ENCODE peak calls at places on chromosomes 5 and 9, in seven cellular contexts. D, H, T, I, R, G and W are unnamed samples.

GRCh38 chr5:37197340-37198050 is 51.7 kb downstream of the CPLANE1 start:
- DNase-seq in D (peak), H (no peak), T (no peak), I (no peak), R (peak), G (no peak), W (no peak)

GRCh38 chr9:131112374-131113159 is 12.8 kb upstream of the NUP214 start:
- DNase-seq in D (peak), H (no peak), T (no peak), I (no peak), R (no peak), G (no peak), W (peak)

GRCh38 chr5:169735913-169736312 is 98.8 kb downstream of the DOCK2 start:
- DNase-seq in D (no peak), H (no peak), T (no peak), I (no peak), R (no peak), G (no peak), W (no peak)

GRCh38 chr5:172106511-172107356 is 81.3 kb downstream of the STK10 start:
- DNase-seq in D (peak), H (no peak), T (peak), I (peak), R (peak), G (peak), W (peak)

GRCh38 chr5:135571210-135571609 is 7.6 kb downstream of the CXCL14 start:
- DNase-seq in D (no peak), H (no peak), T (no peak), I (no peak), R (no peak), G (no peak), W (no peak)

GRCh38 chr9:116058421-116058820 is 95.2 kb upstream of the PAPPA start:
- DNase-seq in D (no peak), H (no peak), T (no peak), I (no peak), R (no peak), G (no peak), W (no peak)

GRCh38 chr5:139642213-139642612 is 5.9 kb upstream of the CXXC5 start:
- DNase-seq in D (no peak), H (no peak), T (no peak), I (no peak), R (no peak), G (no peak), W (no peak)

GRCh38 chr9:3960661-3961144 is 339.2 kb downstream of the GLIS3 start:
- DNase-seq in D (peak), H (no peak), T (peak), I (no peak), R (peak), G (no peak), W (peak)

GRCh38 chr9:134629061-134629585 is 12.5 kb upstream of the COL5A1 start:
- DNase-seq in D (no peak), H (no peak), T (no peak), I (no peak), R (no peak), G (no peak), W (no peak)

GRCh38 chr5:170292509-170292908 is 5.1 kb downstream of the LCP2 start:
- DNase-seq in D (no peak), H (no peak), T (no peak), I (no peak), R (no peak), G (no peak), W (no peak)

GRCh38 chr9:135821733-135822382 is 85.5 kb downstream of the CAMSAP1 start:
- DNase-seq in D (no peak), H (no peak), T (no peak), I (no peak), R (no peak), G (no peak), W (no peak)

GRCh38 chr9:76655970-76656369 is 108.3 kb upstream of the PCA3 start:
- DNase-seq in D (no peak), H (no peak), T (no peak), I (no peak), R (no peak), G (no peak), W (no peak)

GRCh38 chr9:5838884-5839571 is 6.1 kb upstream of the ERMP1 start:
- DNase-seq in D (peak), H (no peak), T (peak), I (no peak), R (peak), G (peak), W (peak)

GRCh38 chr9:124665391-124666058 is 105.6 kb downstream of the NR6A1 start:
- DNase-seq in D (peak), H (no peak), T (peak), I (no peak), R (peak), G (no peak), W (peak)

GRCh38 chr5:65818592-65818991 is 96.6 kb downstream of the NLN start:
- DNase-seq in D (no peak), H (no peak), T (no peak), I (no peak), R (no peak), G (no peak), W (peak)

GRCh38 chr5:58460727-58461286 is 921 bp upstream of the PLK2 start:
- DNase-seq in D (peak), H (peak), T (peak), I (peak), R (peak), G (peak), W (peak)

GRCh38 chr5:6820851-6821479 is 107.7 kb downstream of the TENT4A start:
- DNase-seq in D (peak), H (peak), T (peak), I (no peak), R (peak), G (peak), W (peak)

GRCh38 chr5:9454012-9454481 is 91.8 kb downstream of the SEMA5A start:
- DNase-seq in D (peak), H (no peak), T (peak), I (no peak), R (no peak), G (peak), W (peak)

GRCh38 chr9:132583584-132584304 is 1.3 kb downstream of the BARHL1 start:
- DNase-seq in D (no peak), H (no peak), T (no peak), I (no peak), R (peak), G (no peak), W (no peak)

GRCh38 chr5:163504091-163504931 is 1.1 kb upstream of the MAT2B start:
- DNase-seq in D (peak), H (no peak), T (peak), I (peak), R (peak), G (no peak), W (peak)

GRCh38 chr5:6759401-6759800 is 46.2 kb downstream of the TENT4A start:
- DNase-seq in D (no peak), H (no peak), T (no peak), I (no peak), R (peak), G (peak), W (peak)

GRCh38 chr5:21774281-21774680 is 1078.9 kb downstream of the CDH12 start:
- DNase-seq in D (no peak), H (no peak), T (no peak), I (no peak), R (no peak), G (no peak), W (no peak)

GRCh38 chr5:141866111-141866510 is 12.1 kb downstream of the PCDH1 start:
- DNase-seq in D (no peak), H (no peak), T (no peak), I (no peak), R (no peak), G (no peak), W (peak)

GRCh38 chr5:92560698-92561361 is 1020.2 kb downstream of the NR2F1-AS1 start:
- DNase-seq in D (peak), H (peak), T (peak), I (no peak), R (peak), G (no peak), W (peak)

GRCh38 chr5:8138884-8139283 is 269.9 kb downstream of the MTRR start:
- DNase-seq in D (no peak), H (no peak), T (no peak), I (no peak), R (no peak), G (no peak), W (no peak)

GRCh38 chr9:118991366-118992285 is 377.6 kb downstream of the BRINP1 start:
- DNase-seq in D (no peak), H (no peak), T (no peak), I (no peak), R (no peak), G (no peak), W (peak)

GRCh38 chr9:14258840-14259239 is 55.1 kb downstream of the NFIB start:
- DNase-seq in D (no peak), H (no peak), T (no peak), I (no peak), R (no peak), G (no peak), W (no peak)

GRCh38 chr9:110655723-110656641 is 12.6 kb upstream of the MUSK start:
- DNase-seq in D (peak), H (no peak), T (peak), I (peak), R (no peak), G (no peak), W (no peak)

GRCh38 chr5:122165574-122166021 is 36.3 kb downstream of the ZNF474 start:
- DNase-seq in D (no peak), H (no peak), T (no peak), I (no peak), R (no peak), G (no peak), W (peak)

GRCh38 chr5:148788636-148789035 is 37.8 kb upstream of the ADRB2 start:
- DNase-seq in D (peak), H (no peak), T (no peak), I (no peak), R (peak), G (no peak), W (peak)

GRCh38 chr9:131503626-131504465 is 1.1 kb downstream of the POMT1 start:
- DNase-seq in D (peak), H (no peak), T (peak), I (no peak), R (peak), G (peak), W (peak)

GRCh38 chr5:14400085-14400484 is 181.5 kb upstream of the OTULINL start:
- DNase-seq in D (peak), H (no peak), T (peak), I (no peak), R (peak), G (peak), W (peak)

GRCh38 chr9:133063500-133064231 is 1.9 kb downstream of the CEL start:
- DNase-seq in D (no peak), H (no peak), T (no peak), I (no peak), R (no peak), G (no peak), W (no peak)

GRCh38 chr5:112878760-112879159 is 17.7 kb downstream of the SRP19 start:
- DNase-seq in D (no peak), H (no peak), T (no peak), I (no peak), R (peak), G (no peak), W (peak)

GRCh38 chr5:139639619-139640431 is 8.3 kb upstream of the CXXC5 start:
- DNase-seq in D (no peak), H (no peak), T (no peak), I (no peak), R (peak), G (no peak), W (peak)

GRCh38 chr9:75866273-75866871 is 24.1 kb upstream of the PCSK5 start:
- DNase-seq in D (peak), H (peak), T (peak), I (no peak), R (peak), G (no peak), W (peak)

GRCh38 chr9:68740561-68740960 is 35.5 kb downstream of the PIP5K1B start:
- DNase-seq in D (no peak), H (no peak), T (no peak), I (no peak), R (no peak), G (no peak), W (no peak)